ENCODE peak calls at places on chromosomes 6 and 20, in five cellular contexts. I, J, F, Z and V are unnamed samples.

GRCh38 chr6:94902974-94903628 is 674.2 kb upstream of the MANEA start:
- DNase-seq in F (no peak), Z (no peak), J (no peak), I (peak), V (no peak)

GRCh38 chr6:100296810-100297544 is 167.7 kb downstream of the SIM1 start:
- DNase-seq in J (peak), I (peak), F (no peak), Z (no peak), V (peak)

GRCh38 chr20:31967830-31968249 is at the start of gene XKR7:
- DNase-seq in F (no peak), J (peak), I (no peak), Z (no peak), V (no peak)

GRCh38 chr6:152085533-152085932 is 278.1 kb downstream of the ESR1 start:
- DNase-seq in Z (no peak), F (no peak), I (peak), J (no peak), V (peak)

GRCh38 chr20:35342154-35342769 is 50.0 kb upstream of the FAM83C start:
- DNase-seq in Z (no peak), F (no peak), J (no peak), I (no peak), V (no peak)

GRCh38 chr6:19759117-19759880 is 77.9 kb upstream of the ID4 start:
- DNase-seq in Z (no peak), I (peak), J (no peak), F (no peak), V (peak)

GRCh38 chr6:137882225-137882961 is 15.3 kb downstream of the TNFAIP3 start:
- DNase-seq in Z (no peak), J (no peak), F (no peak), I (no peak), V (peak)

GRCh38 chr6:109678240-109678639 is 12.8 kb downstream of the AK9 start:
- DNase-seq in Z (no peak), I (no peak), J (peak), F (no peak), V (no peak)

GRCh38 chr6:13668291-13668928 is 43.2 kb downstream of the RANBP9 start:
- DNase-seq in Z (no peak), F (no peak), J (no peak), I (peak), V (peak)

GRCh38 chr6:2626381-2626780 is 124.3 kb downstream of the MYLK4 start:
- DNase-seq in I (no peak), Z (no peak), J (no peak), F (no peak), V (no peak)

GRCh38 chr6:53205778-53206177 is 57.1 kb upstream of the GCM1 start:
- DNase-seq in F (no peak), I (no peak), Z (no peak), J (no peak), V (no peak)

GRCh38 chr6:25953733-25954132 is 8.9 kb upstream of the TRIM38 start:
- DNase-seq in J (no peak), F (no peak), I (no peak), Z (no peak), V (no peak)

GRCh38 chr6:166040292-166040691 is 127.4 kb downstream of the TBXT start:
- DNase-seq in Z (no peak), I (no peak), J (no peak), F (no peak), V (no peak)

GRCh38 chr6:91213229-91213901 is 626.5 kb upstream of the MAP3K7 start:
- DNase-seq in I (no peak), F (no peak), Z (no peak), J (no peak), V (no peak)

GRCh38 chr20:7010584-7010983 is 243.1 kb downstream of the BMP2 start:
- DNase-seq in J (no peak), Z (no peak), I (peak), F (no peak), V (peak)

GRCh38 chr6:31418251-31418650 is 14.9 kb downstream of the MICA start:
- DNase-seq in J (no peak), Z (no peak), I (no peak), F (no peak), V (no peak)

GRCh38 chr6:69914015-69914485 is 47.7 kb downstream of the COL19A1 start:
- DNase-seq in F (no peak), Z (no peak), J (no peak), I (peak), V (no peak)

GRCh38 chr6:144415835-144416237 is 130.7 kb downstream of the UTRN start:
- DNase-seq in Z (no peak), I (peak), F (no peak), J (no peak), V (peak)

GRCh38 chr6:136290406-136291010 is 862 bp upstream of the BCLAF1 start:
- DNase-seq in F (peak), I (peak), Z (peak), J (no peak), V (peak)